ENCODE peak calls at places on chromosomes 5 and 9, in ten cellular contexts. K, G, U, L, Y, D, N, A, F and O are unnamed samples.

GRCh38 chr5:180652771-180653170 is 3.4 kb upstream of the FLT4 start:
- DNase-seq in A (no peak), G (no peak), F (no peak), L (no peak), N (no peak), Y (no peak), D (no peak), K (no peak), U (peak; percentile 89), O (no peak)

GRCh38 chr9:128088253-128088945 is 20.4 kb downstream of the SLC25A25 start:
- DNase-seq in K (no peak), G (no peak), A (no peak), N (no peak), Y (no peak), U (no peak), D (no peak), L (no peak), F (no peak), O (no peak)

GRCh38 chr5:168327994-168328393 is 36.5 kb downstream of the WWC1 start:
- DNase-seq in L (no peak), A (no peak), U (no peak), K (no peak), G (no peak), Y (no peak), D (no peak), N (peak; percentile 83), F (no peak), O (no peak)

GRCh38 chr5:78287833-78288232 is 6.7 kb downstream of the AP3B1 start:
- DNase-seq in G (no peak), D (no peak), Y (peak; percentile 64), A (no peak), F (no peak), U (peak; percentile 54), N (peak; percentile 94), K (no peak), L (no peak), O (no peak)

GRCh38 chr9:136848393-136849037 is 694 bp upstream of the PHPT1 start:
- DNase-seq in N (peak; percentile 70), K (peak; percentile 83), D (peak; percentile 68), A (peak; percentile 57), G (no peak), F (no peak), U (peak; percentile 48), Y (no peak), L (no peak), O (peak; percentile 66)

GRCh38 chr5:1759378-1759970 is 40.2 kb downstream of the MRPL36 start:
- DNase-seq in L (peak; percentile 9), Y (no peak), K (no peak), F (no peak), A (no peak), N (no peak), U (no peak), G (no peak), D (peak; percentile 38), O (no peak)

GRCh38 chr5:11334404-11334803 is 569.8 kb downstream of the CTNND2 start:
- DNase-seq in G (no peak), D (no peak), A (no peak), F (no peak), Y (no peak), L (no peak), U (no peak), N (peak; percentile 3), K (no peak), O (no peak)

GRCh38 chr5:129078247-129078646 is 16.3 kb upstream of the ISOC1 start:
- DNase-seq in U (no peak), N (no peak), D (no peak), A (no peak), Y (no peak), F (no peak), L (no peak), K (no peak), G (no peak), O (no peak)

GRCh38 chr9:5587024-5587423 is 41.9 kb upstream of the RIC1 start:
- DNase-seq in A (no peak), Y (peak; percentile 86), F (peak; percentile 18), L (no peak), U (no peak), D (peak; percentile 55), N (peak; percentile 91), G (no peak), K (no peak), O (no peak)

GRCh38 chr5:14082523-14082922 is 60.6 kb upstream of the TRIO start:
- DNase-seq in L (no peak), U (no peak), A (no peak), G (no peak), F (no peak), N (no peak), D (no peak), K (no peak), Y (no peak), O (no peak)

GRCh38 chr5:995318-995717 is 13.3 kb upstream of the NKD2 start:
- DNase-seq in G (no peak), Y (no peak), N (no peak), F (no peak), K (no peak), L (no peak), D (no peak), U (no peak), A (no peak), O (no peak)

GRCh38 chr5:59560553-59560952 is 333.0 kb downstream of the PDE4D start:
- DNase-seq in F (no peak), N (no peak), U (no peak), L (no peak), K (no peak), D (no peak), A (no peak), Y (no peak), G (no peak), O (no peak)

GRCh38 chr9:69885474-69885929 is 64.9 kb downstream of the CFAP95 start:
- DNase-seq in F (no peak), A (no peak), K (no peak), N (peak; percentile 26), L (no peak), U (no peak), G (no peak), Y (no peak), D (no peak), O (no peak)

GRCh38 chr9:31210982-31211570 is 1173.4 kb upstream of the ACO1 start:
- DNase-seq in G (no peak), F (no peak), D (no peak), A (no peak), L (no peak), Y (peak; percentile 9), K (peak; percentile 3), N (no peak), U (peak; percentile 1), O (no peak)

GRCh38 chr9:121359358-121360294 is 10.4 kb downstream of the STOM start:
- DNase-seq in G (no peak), U (peak; percentile 82), D (no peak), Y (no peak), L (no peak), F (no peak), A (no peak), K (no peak), N (peak; percentile 27), O (no peak)

GRCh38 chr5:143664623-143665022 is 147.3 kb upstream of the HMHB1 start:
- DNase-seq in K (no peak), L (no peak), D (no peak), G (no peak), A (no peak), Y (no peak), F (no peak), N (no peak), U (no peak), O (no peak)

GRCh38 chr5:124719346-124719967 is 27.0 kb downstream of the ZNF608 start:
- DNase-seq in A (no peak), F (no peak), L (no peak), U (no peak), N (no peak), K (no peak), G (no peak), Y (no peak), D (no peak), O (no peak)

GRCh38 chr5:146401021-146401420 is 46.1 kb upstream of the TCERG1 start:
- DNase-seq in K (no peak), G (no peak), D (no peak), Y (no peak), F (no peak), A (no peak), U (no peak), L (no peak), N (no peak), O (peak; percentile 12)

GRCh38 chr5:113273949-113274348 is 160.8 kb downstream of the TSSK1B start:
- DNase-seq in G (no peak), F (no peak), K (no peak), U (no peak), Y (no peak), D (peak; percentile 46), L (no peak), A (no peak), N (no peak), O (no peak)